ENCODE peak calls at places on chromosome 21, in seven cellular contexts. One of them, this sample, is unnamed.
A peak's percentile ranks its signal among the peaks of the same experiment; 100 is the strongest.

GRCh38 chr21:34695434-34695833 is 26.6 kb downstream of the CLIC6 start:
- DNase-seq in mammary epithelial cell: no peak
- DNase-seq in Karpas-422: no peak
- DNase-seq in neural progenitor cell: no peak
- DNase-seq in SK-N-SH: no peak
- DNase-seq in neuronal stem cell: no peak
- DNase-seq in GM23248: no peak
- DNase-seq in this sample: no peak

GRCh38 chr21:27268290-27268689 is 301.4 kb upstream of the ADAMTS5 start:
- DNase-seq in mammary epithelial cell: peak; percentile 70
- DNase-seq in Karpas-422: no peak
- DNase-seq in neural progenitor cell: no peak
- DNase-seq in SK-N-SH: no peak
- DNase-seq in neuronal stem cell: no peak
- DNase-seq in GM23248: peak; percentile 65
- DNase-seq in this sample: no peak

GRCh38 chr21:16891821-16892220 is 621.0 kb upstream of the CXADR start:
- DNase-seq in mammary epithelial cell: no peak
- DNase-seq in Karpas-422: no peak
- DNase-seq in neural progenitor cell: no peak
- DNase-seq in SK-N-SH: no peak
- DNase-seq in neuronal stem cell: no peak
- DNase-seq in GM23248: peak; percentile 81
- DNase-seq in this sample: no peak

GRCh38 chr21:43906585-43907370 is 41.8 kb downstream of the AGPAT3 start:
- DNase-seq in mammary epithelial cell: no peak
- DNase-seq in Karpas-422: no peak
- DNase-seq in neural progenitor cell: no peak
- DNase-seq in SK-N-SH: no peak
- DNase-seq in neuronal stem cell: no peak
- DNase-seq in GM23248: no peak
- DNase-seq in this sample: no peak

GRCh38 chr21:17797967-17798366 is 21.2 kb downstream of the C21orf91 start:
- DNase-seq in mammary epithelial cell: no peak
- DNase-seq in Karpas-422: no peak
- DNase-seq in neural progenitor cell: no peak
- DNase-seq in SK-N-SH: no peak
- DNase-seq in neuronal stem cell: no peak
- DNase-seq in GM23248: no peak
- DNase-seq in this sample: no peak

GRCh38 chr21:16851054-16851453 is 661.8 kb upstream of the CXADR start:
- DNase-seq in mammary epithelial cell: no peak
- DNase-seq in Karpas-422: no peak
- DNase-seq in neural progenitor cell: no peak
- DNase-seq in SK-N-SH: no peak
- DNase-seq in neuronal stem cell: no peak
- DNase-seq in GM23248: no peak
- DNase-seq in this sample: no peak

GRCh38 chr21:34960672-34961071 is 88.4 kb downstream of the RUNX1 start:
- DNase-seq in mammary epithelial cell: no peak
- DNase-seq in Karpas-422: no peak
- DNase-seq in neural progenitor cell: peak; percentile 43
- DNase-seq in SK-N-SH: no peak
- DNase-seq in neuronal stem cell: no peak
- DNase-seq in GM23248: no peak
- DNase-seq in this sample: no peak

GRCh38 chr21:25584833-25585232 is 22.4 kb downstream of the MRPL39 start:
- DNase-seq in mammary epithelial cell: no peak
- DNase-seq in Karpas-422: no peak
- DNase-seq in neural progenitor cell: no peak
- DNase-seq in SK-N-SH: no peak
- DNase-seq in neuronal stem cell: no peak
- DNase-seq in GM23248: no peak
- DNase-seq in this sample: no peak

GRCh38 chr21:20822559-20823133 is 175.6 kb upstream of the NCAM2 start:
- DNase-seq in mammary epithelial cell: no peak
- DNase-seq in Karpas-422: no peak
- DNase-seq in neural progenitor cell: peak; percentile 62
- DNase-seq in SK-N-SH: no peak
- DNase-seq in neuronal stem cell: peak; percentile 40
- DNase-seq in GM23248: no peak
- DNase-seq in this sample: no peak

GRCh38 chr21:32260130-32260529 is 18.7 kb downstream of the MIS18A start:
- DNase-seq in mammary epithelial cell: no peak
- DNase-seq in Karpas-422: no peak
- DNase-seq in neural progenitor cell: no peak
- DNase-seq in SK-N-SH: no peak
- DNase-seq in neuronal stem cell: no peak
- DNase-seq in GM23248: no peak
- DNase-seq in this sample: no peak

GRCh38 chr21:15275615-15276228 is 210.9 kb upstream of the NRIP1 start:
- DNase-seq in mammary epithelial cell: peak; percentile 29
- DNase-seq in Karpas-422: no peak
- DNase-seq in neural progenitor cell: no peak
- DNase-seq in SK-N-SH: no peak
- DNase-seq in neuronal stem cell: no peak
- DNase-seq in GM23248: peak; percentile 4
- DNase-seq in this sample: no peak

GRCh38 chr21:16794944-16795343 is 717.9 kb upstream of the CXADR start:
- DNase-seq in mammary epithelial cell: peak; percentile 52
- DNase-seq in Karpas-422: no peak
- DNase-seq in neural progenitor cell: no peak
- DNase-seq in SK-N-SH: no peak
- DNase-seq in neuronal stem cell: no peak
- DNase-seq in GM23248: peak; percentile 93
- DNase-seq in this sample: no peak

GRCh38 chr21:35044128-35044527 is 5.0 kb downstream of the RUNX1 start:
- DNase-seq in mammary epithelial cell: no peak
- DNase-seq in Karpas-422: no peak
- DNase-seq in neural progenitor cell: peak; percentile 13
- DNase-seq in SK-N-SH: no peak
- DNase-seq in neuronal stem cell: no peak
- DNase-seq in GM23248: no peak
- DNase-seq in this sample: no peak

GRCh38 chr21:29321908-29322569 is 23.3 kb downstream of the BACH1 start:
- DNase-seq in mammary epithelial cell: no peak
- DNase-seq in Karpas-422: no peak
- DNase-seq in neural progenitor cell: no peak
- DNase-seq in SK-N-SH: no peak
- DNase-seq in neuronal stem cell: no peak
- DNase-seq in GM23248: no peak
- DNase-seq in this sample: no peak

GRCh38 chr21:15592271-15592860 is 137.4 kb upstream of the USP25 start:
- DNase-seq in mammary epithelial cell: peak; percentile 35
- DNase-seq in Karpas-422: peak; percentile 75
- DNase-seq in neural progenitor cell: peak; percentile 25
- DNase-seq in SK-N-SH: peak; percentile 27
- DNase-seq in neuronal stem cell: peak; percentile 36
- DNase-seq in GM23248: peak; percentile 56
- DNase-seq in this sample: peak; percentile 28

GRCh38 chr21:40466893-40467483 is 380.0 kb downstream of the DSCAM start:
- DNase-seq in mammary epithelial cell: peak; percentile 8
- DNase-seq in Karpas-422: peak; percentile 70
- DNase-seq in neural progenitor cell: peak; percentile 33
- DNase-seq in SK-N-SH: peak; percentile 17
- DNase-seq in neuronal stem cell: peak; percentile 2
- DNase-seq in GM23248: no peak
- DNase-seq in this sample: no peak

GRCh38 chr21:40516336-40516735 is 330.6 kb downstream of the DSCAM start:
- DNase-seq in mammary epithelial cell: no peak
- DNase-seq in Karpas-422: no peak
- DNase-seq in neural progenitor cell: peak; percentile 23
- DNase-seq in SK-N-SH: no peak
- DNase-seq in neuronal stem cell: no peak
- DNase-seq in GM23248: no peak
- DNase-seq in this sample: no peak

GRCh38 chr21:33401617-33401967 is 1.6 kb upstream of the IFNGR2 start:
- DNase-seq in mammary epithelial cell: peak; percentile 41
- DNase-seq in Karpas-422: no peak
- DNase-seq in neural progenitor cell: no peak
- DNase-seq in SK-N-SH: no peak
- DNase-seq in neuronal stem cell: no peak
- DNase-seq in GM23248: peak; percentile 80
- DNase-seq in this sample: no peak

GRCh38 chr21:37339527-37339889 is 27.1 kb upstream of the DYRK1A start:
- DNase-seq in mammary epithelial cell: no peak
- DNase-seq in Karpas-422: no peak
- DNase-seq in neural progenitor cell: no peak
- DNase-seq in SK-N-SH: peak; percentile 32
- DNase-seq in neuronal stem cell: no peak
- DNase-seq in GM23248: peak; percentile 10
- DNase-seq in this sample: no peak

GRCh38 chr21:8988696-8989095 is 1532.7 kb upstream of the TPTE start:
- DNase-seq in mammary epithelial cell: no peak
- DNase-seq in Karpas-422: peak; percentile 22
- DNase-seq in neural progenitor cell: no peak
- DNase-seq in SK-N-SH: no peak
- DNase-seq in neuronal stem cell: no peak
- DNase-seq in GM23248: no peak
- DNase-seq in this sample: no peak

GRCh38 chr21:31221051-31221450 is 123.0 kb downstream of the TIAM1 start:
- DNase-seq in mammary epithelial cell: no peak
- DNase-seq in Karpas-422: no peak
- DNase-seq in neural progenitor cell: no peak
- DNase-seq in SK-N-SH: no peak
- DNase-seq in neuronal stem cell: no peak
- DNase-seq in GM23248: no peak
- DNase-seq in this sample: no peak

DNA sequence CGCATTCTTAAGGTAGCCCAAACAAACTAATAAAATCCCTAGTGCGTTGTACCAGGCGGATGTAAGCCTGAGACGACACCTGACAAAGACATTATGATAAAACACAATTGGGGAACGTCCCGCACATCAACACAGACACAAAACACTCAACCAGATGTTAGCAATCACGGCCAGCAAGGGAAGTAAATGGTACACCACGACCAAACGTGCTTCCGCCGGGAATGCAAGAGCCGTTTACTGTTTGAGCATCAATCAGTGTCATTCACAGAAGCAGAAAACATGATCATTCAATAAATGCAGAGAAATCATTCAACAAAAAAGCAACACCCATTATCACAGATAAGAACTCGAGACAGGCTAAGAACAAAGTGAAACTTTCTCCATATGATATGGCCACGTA is 49.4 kb upstream of the COL18A1 start:
- DNase-seq in mammary epithelial cell: no peak
- DNase-seq in Karpas-422: no peak
- DNase-seq in neural progenitor cell: no peak
- DNase-seq in SK-N-SH: no peak
- DNase-seq in neuronal stem cell: no peak
- DNase-seq in GM23248: no peak
- DNase-seq in this sample: no peak
- H2AFZ ChIP-seq in mammary epithelial cell: no peak overlapping the region
- H2AFZ ChIP-seq in Karpas-422: no peak overlapping the region
- H2AFZ ChIP-seq in neural progenitor cell: no peak overlapping the region
- H2AFZ ChIP-seq in SK-N-SH: no peak overlapping the region
- H2AFZ ChIP-seq in neuronal stem cell: no peak overlapping the region
- H2AFZ ChIP-seq in GM23248: no peak overlapping the region
- H2AFZ ChIP-seq in this sample: no peak overlapping the region

DNA sequence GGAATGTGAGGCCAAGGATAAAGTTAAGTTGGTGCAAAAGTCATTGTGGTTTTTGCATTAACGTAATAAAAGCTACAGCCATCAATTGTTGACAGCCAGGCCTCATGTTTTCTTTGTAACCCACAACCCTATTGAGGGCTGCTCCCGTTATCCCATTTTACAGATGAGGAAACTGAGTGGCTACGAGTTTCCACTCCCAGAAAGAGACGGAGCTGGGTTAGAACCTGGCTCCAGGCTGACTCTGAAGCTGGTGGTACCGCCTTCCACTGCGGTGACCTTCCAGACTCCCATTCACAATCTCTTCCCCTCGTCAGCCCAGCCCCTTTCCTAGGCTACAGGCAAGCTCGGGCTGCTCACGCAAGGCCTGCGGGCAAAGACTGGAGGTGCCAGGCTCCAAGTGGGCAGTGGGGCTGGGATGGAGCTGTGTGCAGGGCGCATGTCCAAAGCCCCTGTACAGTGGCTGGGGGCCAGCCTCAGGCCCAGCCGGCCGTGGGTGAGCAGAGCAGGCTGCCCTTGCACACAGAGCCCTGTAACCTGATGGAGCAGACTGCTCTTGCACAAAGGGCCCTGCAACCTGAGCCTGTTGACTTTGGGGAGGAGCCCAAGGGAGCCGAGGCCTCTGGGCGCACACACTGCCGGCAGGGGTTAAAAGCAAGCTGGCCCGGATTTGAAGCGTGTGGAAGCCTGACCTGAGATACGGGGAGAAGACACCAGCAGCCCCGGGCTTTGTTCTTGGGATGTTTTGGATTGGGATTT is 97.4 kb upstream of the TMPRSS2 start:
- DNase-seq in mammary epithelial cell: no peak
- DNase-seq in Karpas-422: no peak
- DNase-seq in neural progenitor cell: peak; percentile 37
- DNase-seq in SK-N-SH: no peak
- DNase-seq in neuronal stem cell: no peak
- DNase-seq in GM23248: no peak
- DNase-seq in this sample: no peak
- H2AFZ ChIP-seq in mammary epithelial cell: no peak overlapping the region
- H2AFZ ChIP-seq in Karpas-422: no peak overlapping the region
- H2AFZ ChIP-seq in neural progenitor cell: no peak overlapping the region
- H2AFZ ChIP-seq in SK-N-SH: no peak overlapping the region
- H2AFZ ChIP-seq in neuronal stem cell: no peak overlapping the region
- H2AFZ ChIP-seq in GM23248: no peak overlapping the region
- H2AFZ ChIP-seq in this sample: no peak overlapping the region

DNA sequence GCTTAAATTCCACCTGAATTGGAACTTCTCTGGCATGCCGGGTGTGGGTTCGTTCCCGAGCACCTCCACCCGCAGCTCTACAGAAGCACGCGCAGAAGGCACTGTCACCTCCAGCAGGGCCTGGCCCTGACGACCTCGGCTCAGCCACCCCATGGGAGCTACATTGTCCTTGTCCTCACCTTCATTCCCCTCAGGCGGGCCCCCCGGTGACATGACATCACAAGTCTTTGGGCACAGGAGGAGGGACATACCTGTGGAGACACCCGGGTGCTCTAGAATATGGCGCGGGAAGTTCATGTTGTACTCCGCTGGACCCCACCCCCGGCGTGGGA is 37.4 kb downstream of the UMODL1 start:
- DNase-seq in mammary epithelial cell: no peak
- DNase-seq in Karpas-422: no peak
- DNase-seq in neural progenitor cell: no peak
- DNase-seq in SK-N-SH: no peak
- DNase-seq in neuronal stem cell: no peak
- DNase-seq in GM23248: no peak
- DNase-seq in this sample: no peak
- H2AFZ ChIP-seq in mammary epithelial cell: no peak overlapping the region
- H2AFZ ChIP-seq in Karpas-422: no peak overlapping the region
- H2AFZ ChIP-seq in neural progenitor cell: no peak overlapping the region
- H2AFZ ChIP-seq in SK-N-SH: no peak overlapping the region
- H2AFZ ChIP-seq in neuronal stem cell: peak overlapping the region; percentile 10
- H2AFZ ChIP-seq in GM23248: no peak overlapping the region
- H2AFZ ChIP-seq in this sample: peak overlapping the region; percentile 32

GRCh38 chr21:36156339-36156814 is 247 bp upstream of the DOP1B start:
- DNase-seq in mammary epithelial cell: peak; percentile 97
- DNase-seq in Karpas-422: peak; percentile 99
- DNase-seq in neural progenitor cell: peak; percentile 100
- DNase-seq in SK-N-SH: peak; percentile 99
- DNase-seq in neuronal stem cell: peak; percentile 99
- DNase-seq in GM23248: peak; percentile 100
- DNase-seq in this sample: peak; percentile 99
- H2AFZ ChIP-seq in mammary epithelial cell: peak overlapping the region; percentile 98
- H2AFZ ChIP-seq in Karpas-422: peak overlapping the region; percentile 98
- H2AFZ ChIP-seq in neural progenitor cell: peak overlapping the region; percentile 93
- H2AFZ ChIP-seq in SK-N-SH: peak overlapping the region; percentile 96
- H2AFZ ChIP-seq in neuronal stem cell: peak overlapping the region; percentile 98
- H2AFZ ChIP-seq in GM23248: peak overlapping the region; percentile 92
- H2AFZ ChIP-seq in this sample: peak overlapping the region; percentile 98